ENCODE peak calls at places on chromosomes 6 and 20, in five cellular contexts. One of them, this sample, is unnamed.

GRCh38 chr6:110044093-110044492 is 66.0 kb downstream of the GPR6 start:
- DNase-seq in H1: peak
- DNase-seq in NT2/D1: no peak
- DNase-seq in GM12878: no peak
- DNase-seq in HEK293T: no peak
- DNase-seq in this sample: no peak

GRCh38 chr6:154602296-154602695 is 91.8 kb upstream of the CNKSR3 start:
- DNase-seq in GM12878: no peak
- DNase-seq in NT2/D1: no peak
- DNase-seq in H1: no peak
- DNase-seq in HEK293T: no peak
- DNase-seq in this sample: no peak

GRCh38 chr6:27650620-27651370 is 177.9 kb upstream of the ZNF184 start:
- DNase-seq in HEK293T: peak
- DNase-seq in H1: peak
- DNase-seq in GM12878: no peak
- DNase-seq in NT2/D1: peak
- DNase-seq in this sample: peak

GRCh38 chr20:13276945-13277582 is 56.0 kb downstream of the ISM1 start:
- DNase-seq in HEK293T: no peak
- DNase-seq in GM12878: no peak
- DNase-seq in H1: no peak
- DNase-seq in NT2/D1: no peak
- DNase-seq in this sample: no peak

GRCh38 chr20:33673411-33674293 is 576 bp downstream of the NECAB3 start:
- DNase-seq in NT2/D1: no peak
- DNase-seq in GM12878: no peak
- DNase-seq in HEK293T: no peak
- DNase-seq in H1: no peak
- DNase-seq in this sample: no peak

GRCh38 chr6:124131779-124132178 is 328.1 kb downstream of the NKAIN2 start:
- DNase-seq in NT2/D1: no peak
- DNase-seq in GM12878: no peak
- DNase-seq in HEK293T: no peak
- DNase-seq in H1: no peak
- DNase-seq in this sample: no peak

GRCh38 chr6:16635810-16636602 is 125.3 kb downstream of the ATXN1 start:
- DNase-seq in H1: no peak
- DNase-seq in NT2/D1: peak
- DNase-seq in HEK293T: no peak
- DNase-seq in GM12878: peak
- DNase-seq in this sample: peak

GRCh38 chr6:149286905-149287304 is 30.6 kb upstream of the TAB2 start:
- DNase-seq in H1: no peak
- DNase-seq in GM12878: no peak
- DNase-seq in NT2/D1: no peak
- DNase-seq in HEK293T: no peak
- DNase-seq in this sample: no peak

GRCh38 chr6:160198577-160199211 is 59.9 kb downstream of the SLC22A2 start:
- DNase-seq in H1: no peak
- DNase-seq in HEK293T: no peak
- DNase-seq in GM12878: no peak
- DNase-seq in NT2/D1: no peak
- DNase-seq in this sample: peak

GRCh38 chr6:43090557-43090952 is 14.4 kb downstream of the PTK7 start:
- DNase-seq in GM12878: no peak
- DNase-seq in NT2/D1: no peak
- DNase-seq in H1: no peak
- DNase-seq in HEK293T: peak
- DNase-seq in this sample: no peak

GRCh38 chr6:24064106-24064505 is 61.9 kb upstream of the NRSN1 start:
- DNase-seq in NT2/D1: peak
- DNase-seq in HEK293T: peak
- DNase-seq in GM12878: no peak
- DNase-seq in H1: no peak
- DNase-seq in this sample: peak

GRCh38 chr6:131059486-131059885 is 3.6 kb downstream of the EPB41L2 start:
- DNase-seq in GM12878: no peak
- DNase-seq in NT2/D1: no peak
- DNase-seq in HEK293T: no peak
- DNase-seq in H1: no peak
- DNase-seq in this sample: no peak

GRCh38 chr6:52360601-52361346 is 1.2 kb upstream of the PAQR8 start:
- DNase-seq in H1: no peak
- DNase-seq in HEK293T: no peak
- DNase-seq in GM12878: no peak
- DNase-seq in NT2/D1: no peak
- DNase-seq in this sample: no peak

GRCh38 chr6:158067436-158068015 is 85.9 kb downstream of the SYNJ2 start:
- DNase-seq in GM12878: no peak
- DNase-seq in NT2/D1: no peak
- DNase-seq in H1: no peak
- DNase-seq in HEK293T: no peak
- DNase-seq in this sample: no peak

GRCh38 chr6:144264270-144265060 is 20.7 kb upstream of the UTRN start:
- DNase-seq in H1: no peak
- DNase-seq in HEK293T: no peak
- DNase-seq in GM12878: no peak
- DNase-seq in NT2/D1: peak
- DNase-seq in this sample: peak

GRCh38 chr6:96651816-96652215 is 88.9 kb downstream of the FHL5 start:
- DNase-seq in H1: no peak
- DNase-seq in NT2/D1: no peak
- DNase-seq in GM12878: peak
- DNase-seq in HEK293T: no peak
- DNase-seq in this sample: no peak

GRCh38 chr20:56566621-56567020 is 33.6 kb downstream of the FAM209B start:
- DNase-seq in H1: no peak
- DNase-seq in NT2/D1: no peak
- DNase-seq in GM12878: no peak
- DNase-seq in HEK293T: peak
- DNase-seq in this sample: peak

DNA sequence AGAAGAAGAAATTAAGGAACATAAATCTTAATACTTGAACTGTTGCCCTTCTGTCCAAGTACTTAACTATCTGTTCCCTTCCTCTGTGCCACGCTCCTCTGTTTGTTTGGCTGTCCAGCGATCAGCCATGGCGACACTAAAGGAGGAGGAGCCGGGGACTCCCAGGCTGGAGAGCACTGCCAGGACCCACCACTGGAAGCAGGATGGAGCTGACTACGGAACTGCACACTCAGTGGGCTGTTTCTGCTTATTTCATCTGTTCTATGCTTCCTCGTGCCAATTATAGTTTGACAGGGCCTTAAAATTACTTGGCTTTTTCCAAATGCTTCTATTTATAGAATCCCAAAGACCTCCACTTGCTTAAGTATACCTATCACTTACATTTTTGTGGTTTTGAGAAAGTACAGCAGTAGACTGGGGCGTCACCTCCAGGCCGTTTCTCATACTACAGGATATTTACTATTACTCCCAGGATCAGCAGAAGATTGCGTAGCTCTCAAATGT is 17.1 kb downstream of the IRF4 start:
- DNase-seq in HEK293T: peak
- DNase-seq in GM12878: no peak
- DNase-seq in NT2/D1: no peak
- DNase-seq in H1: no peak
- DNase-seq in this sample: peak
- TF ChIP-seq SUZ12 in HEK293T: no peak
- TF ChIP-seq SUZ12 in GM12878: no peak
- TF ChIP-seq SUZ12 in NT2/D1: no peak
- TF ChIP-seq SUZ12 in H1: no peak
- TF ChIP-seq SUZ12 in this sample: no peak

GRCh38 chr6:20180935-20181334 is 31.3 kb downstream of the MBOAT1 start:
- DNase-seq in NT2/D1: no peak
- DNase-seq in GM12878: no peak
- DNase-seq in H1: no peak
- DNase-seq in HEK293T: no peak
- DNase-seq in this sample: no peak
- TF ChIP-seq SUZ12 in NT2/D1: no peak
- TF ChIP-seq SUZ12 in GM12878: no peak
- TF ChIP-seq SUZ12 in H1: no peak
- TF ChIP-seq SUZ12 in HEK293T: no peak
- TF ChIP-seq SUZ12 in this sample: no peak

DNA sequence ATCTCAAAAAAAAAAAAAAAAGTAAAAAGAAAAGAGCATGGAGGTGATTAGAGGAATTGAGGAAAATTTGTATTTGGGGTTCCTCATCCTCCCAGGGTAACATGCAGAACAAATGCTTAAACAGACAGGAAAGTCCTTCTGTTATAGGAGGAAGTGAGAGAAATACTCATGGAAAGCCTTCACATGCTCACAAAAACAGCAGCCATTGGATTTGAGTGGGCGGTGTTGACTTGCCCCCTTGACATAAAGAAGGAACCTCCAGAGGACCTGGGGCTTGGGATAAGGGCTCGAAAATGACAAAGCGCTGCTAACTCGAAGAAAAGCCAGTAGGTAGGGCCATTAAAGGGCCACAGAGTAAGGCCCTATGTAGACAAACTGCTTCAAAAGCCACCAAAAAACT is 17.5 kb upstream of the SAMHD1 start:
- DNase-seq in NT2/D1: no peak
- DNase-seq in GM12878: no peak
- DNase-seq in H1: no peak
- DNase-seq in HEK293T: no peak
- DNase-seq in this sample: no peak
- TF ChIP-seq SUZ12 in NT2/D1: no peak
- TF ChIP-seq SUZ12 in GM12878: no peak
- TF ChIP-seq SUZ12 in H1: no peak
- TF ChIP-seq SUZ12 in HEK293T: no peak
- TF ChIP-seq SUZ12 in this sample: no peak

DNA sequence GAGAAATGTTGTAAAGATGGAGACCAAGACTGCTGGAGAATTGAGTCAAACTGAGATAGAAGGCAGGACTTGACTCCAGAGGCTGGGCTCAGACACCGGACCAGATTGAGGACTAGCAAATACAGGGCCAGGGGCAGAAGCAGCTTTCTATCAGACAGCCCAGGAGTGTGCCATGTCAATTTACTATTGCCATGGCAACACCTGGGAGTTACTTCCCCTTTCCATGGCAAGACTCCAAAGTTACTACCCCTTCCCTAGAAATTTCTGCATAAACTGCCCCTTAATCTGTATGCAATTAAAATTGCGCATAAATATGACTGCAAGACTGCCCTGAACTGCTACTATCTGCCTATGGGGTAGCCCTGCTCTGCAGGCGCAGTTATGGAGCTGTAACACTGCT is 90.1 kb upstream of the EDN1 start:
- DNase-seq in H1: no peak
- DNase-seq in GM12878: no peak
- DNase-seq in HEK293T: no peak
- DNase-seq in NT2/D1: no peak
- DNase-seq in this sample: no peak
- TF ChIP-seq SUZ12 in H1: no peak
- TF ChIP-seq SUZ12 in GM12878: no peak
- TF ChIP-seq SUZ12 in HEK293T: no peak
- TF ChIP-seq SUZ12 in NT2/D1: no peak
- TF ChIP-seq SUZ12 in this sample: no peak